ENCODE peak calls at places on chromosomes 6 and 20, in ten cellular contexts. One of them, this sample, is unnamed.

GRCh38 chr20:25867776-25868649 is 171.4 kb upstream of the ZNF337 start:
- DNase-seq in SK-N-DZ: peak
- DNase-seq in osteocyte: peak
- DNase-seq in NT2/D1: no peak
- DNase-seq in anterior cingulate cortex: peak
- DNase-seq in iris pigment epithelial cell: peak
- DNase-seq in renal cortical epithelial cell: peak
- DNase-seq in islet precursor cell: peak
- DNase-seq in mammary epithelial cell: peak
- DNase-seq in EL: peak
- DNase-seq in this sample: no peak

GRCh38 chr6:151413372-151414145 is 22.2 kb upstream of the ZBTB2 start:
- DNase-seq in EL: no peak
- DNase-seq in iris pigment epithelial cell: no peak
- DNase-seq in anterior cingulate cortex: no peak
- DNase-seq in osteocyte: no peak
- DNase-seq in NT2/D1: no peak
- DNase-seq in islet precursor cell: no peak
- DNase-seq in mammary epithelial cell: no peak
- DNase-seq in SK-N-DZ: no peak
- DNase-seq in renal cortical epithelial cell: no peak
- DNase-seq in this sample: no peak

GRCh38 chr20:10954137-10954840 is 280.5 kb upstream of the JAG1 start:
- DNase-seq in NT2/D1: no peak
- DNase-seq in renal cortical epithelial cell: peak
- DNase-seq in iris pigment epithelial cell: peak
- DNase-seq in SK-N-DZ: no peak
- DNase-seq in islet precursor cell: peak
- DNase-seq in osteocyte: no peak
- DNase-seq in mammary epithelial cell: peak
- DNase-seq in anterior cingulate cortex: no peak
- DNase-seq in EL: no peak
- DNase-seq in this sample: no peak

GRCh38 chr6:13479971-13480434 is 7.4 kb downstream of the GFOD1 start:
- DNase-seq in osteocyte: no peak
- DNase-seq in NT2/D1: no peak
- DNase-seq in anterior cingulate cortex: no peak
- DNase-seq in islet precursor cell: peak
- DNase-seq in mammary epithelial cell: peak
- DNase-seq in renal cortical epithelial cell: no peak
- DNase-seq in EL: no peak
- DNase-seq in SK-N-DZ: no peak
- DNase-seq in iris pigment epithelial cell: no peak
- DNase-seq in this sample: no peak

GRCh38 chr6:130906736-130907381 is 79.7 kb downstream of the SMLR1 start:
- DNase-seq in NT2/D1: no peak
- DNase-seq in EL: peak
- DNase-seq in iris pigment epithelial cell: peak
- DNase-seq in SK-N-DZ: no peak
- DNase-seq in osteocyte: no peak
- DNase-seq in mammary epithelial cell: peak
- DNase-seq in anterior cingulate cortex: no peak
- DNase-seq in islet precursor cell: no peak
- DNase-seq in renal cortical epithelial cell: no peak
- DNase-seq in this sample: no peak

GRCh38 chr6:157795826-157796225 is 27.2 kb upstream of the SNX9 start:
- DNase-seq in islet precursor cell: no peak
- DNase-seq in mammary epithelial cell: no peak
- DNase-seq in anterior cingulate cortex: no peak
- DNase-seq in renal cortical epithelial cell: no peak
- DNase-seq in EL: no peak
- DNase-seq in osteocyte: no peak
- DNase-seq in SK-N-DZ: no peak
- DNase-seq in NT2/D1: no peak
- DNase-seq in iris pigment epithelial cell: no peak
- DNase-seq in this sample: no peak

GRCh38 chr6:91097316-91097878 is 510.5 kb upstream of the MAP3K7 start:
- DNase-seq in islet precursor cell: no peak
- DNase-seq in NT2/D1: no peak
- DNase-seq in anterior cingulate cortex: peak
- DNase-seq in osteocyte: no peak
- DNase-seq in EL: no peak
- DNase-seq in SK-N-DZ: no peak
- DNase-seq in mammary epithelial cell: no peak
- DNase-seq in renal cortical epithelial cell: peak
- DNase-seq in iris pigment epithelial cell: peak
- DNase-seq in this sample: no peak

GRCh38 chr20:35578469-35578868 is 36.6 kb downstream of the ERGIC3 start:
- DNase-seq in SK-N-DZ: no peak
- DNase-seq in anterior cingulate cortex: no peak
- DNase-seq in iris pigment epithelial cell: no peak
- DNase-seq in EL: no peak
- DNase-seq in NT2/D1: no peak
- DNase-seq in islet precursor cell: no peak
- DNase-seq in mammary epithelial cell: no peak
- DNase-seq in osteocyte: no peak
- DNase-seq in renal cortical epithelial cell: no peak
- DNase-seq in this sample: no peak

GRCh38 chr20:62966212-62967148 is 14.0 kb downstream of the SLC17A9 start:
- DNase-seq in islet precursor cell: no peak
- DNase-seq in NT2/D1: no peak
- DNase-seq in SK-N-DZ: no peak
- DNase-seq in EL: no peak
- DNase-seq in renal cortical epithelial cell: no peak
- DNase-seq in mammary epithelial cell: no peak
- DNase-seq in iris pigment epithelial cell: no peak
- DNase-seq in anterior cingulate cortex: no peak
- DNase-seq in osteocyte: no peak
- DNase-seq in this sample: no peak

GRCh38 chr6:157710604-157711003 is 112.4 kb upstream of the SNX9 start:
- DNase-seq in islet precursor cell: no peak
- DNase-seq in anterior cingulate cortex: no peak
- DNase-seq in NT2/D1: no peak
- DNase-seq in osteocyte: no peak
- DNase-seq in SK-N-DZ: no peak
- DNase-seq in mammary epithelial cell: no peak
- DNase-seq in EL: peak
- DNase-seq in iris pigment epithelial cell: peak
- DNase-seq in renal cortical epithelial cell: peak
- DNase-seq in this sample: no peak

GRCh38 chr6:82129814-82130213 is 117.7 kb downstream of the IBTK start:
- DNase-seq in anterior cingulate cortex: no peak
- DNase-seq in mammary epithelial cell: no peak
- DNase-seq in iris pigment epithelial cell: peak
- DNase-seq in NT2/D1: no peak
- DNase-seq in SK-N-DZ: no peak
- DNase-seq in EL: no peak
- DNase-seq in renal cortical epithelial cell: no peak
- DNase-seq in osteocyte: no peak
- DNase-seq in islet precursor cell: no peak
- DNase-seq in this sample: no peak

GRCh38 chr6:3965071-3965718 is 113.7 kb downstream of the FAM217A start:
- DNase-seq in NT2/D1: no peak
- DNase-seq in iris pigment epithelial cell: no peak
- DNase-seq in mammary epithelial cell: no peak
- DNase-seq in osteocyte: no peak
- DNase-seq in renal cortical epithelial cell: peak
- DNase-seq in anterior cingulate cortex: no peak
- DNase-seq in SK-N-DZ: no peak
- DNase-seq in islet precursor cell: no peak
- DNase-seq in EL: peak
- DNase-seq in this sample: no peak

GRCh38 chr6:30781697-30782424 is 37.5 kb upstream of the IER3 start:
- DNase-seq in SK-N-DZ: peak
- DNase-seq in NT2/D1: no peak
- DNase-seq in mammary epithelial cell: peak
- DNase-seq in renal cortical epithelial cell: peak
- DNase-seq in islet precursor cell: peak
- DNase-seq in iris pigment epithelial cell: peak
- DNase-seq in anterior cingulate cortex: peak
- DNase-seq in osteocyte: peak
- DNase-seq in EL: peak
- DNase-seq in this sample: no peak

GRCh38 chr20:17423782-17424181 is 107.4 kb downstream of the BFSP1 start:
- DNase-seq in renal cortical epithelial cell: no peak
- DNase-seq in osteocyte: no peak
- DNase-seq in EL: no peak
- DNase-seq in islet precursor cell: no peak
- DNase-seq in SK-N-DZ: no peak
- DNase-seq in iris pigment epithelial cell: no peak
- DNase-seq in NT2/D1: no peak
- DNase-seq in mammary epithelial cell: no peak
- DNase-seq in anterior cingulate cortex: no peak
- DNase-seq in this sample: no peak

GRCh38 chr6:156729248-156729647 is 47.9 kb upstream of the ARID1B start:
- DNase-seq in renal cortical epithelial cell: peak
- DNase-seq in islet precursor cell: peak
- DNase-seq in anterior cingulate cortex: no peak
- DNase-seq in NT2/D1: no peak
- DNase-seq in iris pigment epithelial cell: peak
- DNase-seq in EL: peak
- DNase-seq in SK-N-DZ: no peak
- DNase-seq in osteocyte: no peak
- DNase-seq in mammary epithelial cell: peak
- DNase-seq in this sample: no peak

GRCh38 chr20:23278172-23278571 is 72.4 kb upstream of the NXT1 start:
- DNase-seq in osteocyte: no peak
- DNase-seq in iris pigment epithelial cell: no peak
- DNase-seq in renal cortical epithelial cell: no peak
- DNase-seq in NT2/D1: no peak
- DNase-seq in anterior cingulate cortex: no peak
- DNase-seq in islet precursor cell: no peak
- DNase-seq in EL: no peak
- DNase-seq in SK-N-DZ: no peak
- DNase-seq in mammary epithelial cell: no peak
- DNase-seq in this sample: no peak

GRCh38 chr20:21808863-21809664 is 103.6 kb downstream of the PAX1 start:
- DNase-seq in SK-N-DZ: peak
- DNase-seq in osteocyte: no peak
- DNase-seq in EL: no peak
- DNase-seq in anterior cingulate cortex: no peak
- DNase-seq in mammary epithelial cell: no peak
- DNase-seq in NT2/D1: peak
- DNase-seq in iris pigment epithelial cell: no peak
- DNase-seq in renal cortical epithelial cell: no peak
- DNase-seq in islet precursor cell: peak
- DNase-seq in this sample: no peak

GRCh38 chr6:130575971-130576370 is 210.2 kb downstream of the TMEM200A start:
- DNase-seq in islet precursor cell: no peak
- DNase-seq in anterior cingulate cortex: no peak
- DNase-seq in SK-N-DZ: no peak
- DNase-seq in iris pigment epithelial cell: no peak
- DNase-seq in osteocyte: no peak
- DNase-seq in renal cortical epithelial cell: peak
- DNase-seq in mammary epithelial cell: no peak
- DNase-seq in NT2/D1: no peak
- DNase-seq in EL: no peak
- DNase-seq in this sample: peak

GRCh38 chr6:137843206-137843605 is 23.9 kb upstream of the TNFAIP3 start:
- DNase-seq in SK-N-DZ: no peak
- DNase-seq in renal cortical epithelial cell: no peak
- DNase-seq in iris pigment epithelial cell: no peak
- DNase-seq in NT2/D1: no peak
- DNase-seq in anterior cingulate cortex: no peak
- DNase-seq in osteocyte: no peak
- DNase-seq in islet precursor cell: no peak
- DNase-seq in EL: no peak
- DNase-seq in mammary epithelial cell: no peak
- DNase-seq in this sample: no peak

GRCh38 chr20:54980321-54980960 is 505.0 kb downstream of the DOK5 start:
- DNase-seq in EL: no peak
- DNase-seq in iris pigment epithelial cell: peak
- DNase-seq in renal cortical epithelial cell: peak
- DNase-seq in SK-N-DZ: peak
- DNase-seq in islet precursor cell: no peak
- DNase-seq in osteocyte: no peak
- DNase-seq in mammary epithelial cell: peak
- DNase-seq in anterior cingulate cortex: no peak
- DNase-seq in NT2/D1: peak
- DNase-seq in this sample: no peak

GRCh38 chr6:134774244-134774643 is 175.7 kb downstream of the ALDH8A1 start:
- DNase-seq in SK-N-DZ: no peak
- DNase-seq in anterior cingulate cortex: no peak
- DNase-seq in mammary epithelial cell: peak
- DNase-seq in EL: peak
- DNase-seq in iris pigment epithelial cell: peak
- DNase-seq in renal cortical epithelial cell: peak
- DNase-seq in islet precursor cell: no peak
- DNase-seq in osteocyte: no peak
- DNase-seq in NT2/D1: no peak
- DNase-seq in this sample: no peak

GRCh38 chr6:12656841-12657435 is 59.6 kb upstream of the PHACTR1 start:
- DNase-seq in osteocyte: no peak
- DNase-seq in mammary epithelial cell: no peak
- DNase-seq in iris pigment epithelial cell: no peak
- DNase-seq in NT2/D1: no peak
- DNase-seq in SK-N-DZ: no peak
- DNase-seq in EL: no peak
- DNase-seq in renal cortical epithelial cell: peak
- DNase-seq in anterior cingulate cortex: no peak
- DNase-seq in islet precursor cell: no peak
- DNase-seq in this sample: no peak

GRCh38 chr6:107735906-107736635 is 88.0 kb downstream of the SCML4 start:
- DNase-seq in NT2/D1: no peak
- DNase-seq in SK-N-DZ: no peak
- DNase-seq in osteocyte: no peak
- DNase-seq in EL: no peak
- DNase-seq in islet precursor cell: peak
- DNase-seq in anterior cingulate cortex: no peak
- DNase-seq in mammary epithelial cell: no peak
- DNase-seq in renal cortical epithelial cell: no peak
- DNase-seq in iris pigment epithelial cell: no peak
- DNase-seq in this sample: no peak

GRCh38 chr20:53291548-53291947 is 302.1 kb downstream of the ZNF217 start:
- DNase-seq in osteocyte: no peak
- DNase-seq in islet precursor cell: peak
- DNase-seq in iris pigment epithelial cell: peak
- DNase-seq in mammary epithelial cell: no peak
- DNase-seq in EL: peak
- DNase-seq in NT2/D1: no peak
- DNase-seq in renal cortical epithelial cell: no peak
- DNase-seq in anterior cingulate cortex: no peak
- DNase-seq in SK-N-DZ: no peak
- DNase-seq in this sample: no peak

GRCh38 chr20:50513169-50514034 is 3.2 kb downstream of the PTPN1 start:
- DNase-seq in NT2/D1: no peak
- DNase-seq in anterior cingulate cortex: no peak
- DNase-seq in mammary epithelial cell: peak
- DNase-seq in islet precursor cell: no peak
- DNase-seq in SK-N-DZ: no peak
- DNase-seq in iris pigment epithelial cell: peak
- DNase-seq in osteocyte: no peak
- DNase-seq in renal cortical epithelial cell: peak
- DNase-seq in EL: peak
- DNase-seq in this sample: no peak

GRCh38 chr20:47358672-47359532 is 2.4 kb upstream of the ZMYND8 start:
- DNase-seq in osteocyte: no peak
- DNase-seq in SK-N-DZ: peak
- DNase-seq in iris pigment epithelial cell: peak
- DNase-seq in renal cortical epithelial cell: peak
- DNase-seq in mammary epithelial cell: peak
- DNase-seq in anterior cingulate cortex: peak
- DNase-seq in EL: peak
- DNase-seq in NT2/D1: peak
- DNase-seq in islet precursor cell: peak
- DNase-seq in this sample: no peak

GRCh38 chr20:53708129-53708968 is 114.7 kb upstream of the ZNF217 start:
- DNase-seq in NT2/D1: no peak
- DNase-seq in renal cortical epithelial cell: peak
- DNase-seq in mammary epithelial cell: peak
- DNase-seq in anterior cingulate cortex: no peak
- DNase-seq in EL: peak
- DNase-seq in SK-N-DZ: no peak
- DNase-seq in iris pigment epithelial cell: peak
- DNase-seq in osteocyte: no peak
- DNase-seq in islet precursor cell: peak
- DNase-seq in this sample: peak

GRCh38 chr6:9116026-9116425 is 680.7 kb upstream of the SLC35B3 start:
- DNase-seq in renal cortical epithelial cell: peak
- DNase-seq in EL: peak
- DNase-seq in mammary epithelial cell: no peak
- DNase-seq in iris pigment epithelial cell: peak
- DNase-seq in anterior cingulate cortex: no peak
- DNase-seq in osteocyte: no peak
- DNase-seq in NT2/D1: no peak
- DNase-seq in islet precursor cell: peak
- DNase-seq in SK-N-DZ: no peak
- DNase-seq in this sample: no peak

This sample was measured in GM12864.